ENCODE peak calls at places on chromosomes 4 and X, in five cellular contexts. S is osteocyte, X is AG10803, J is mucosa of descending colon, P is cardiac fibroblast. C is an unnamed sample.

GRCh38 chr4:26296514-26296913 is 24.3 kb upstream of the RBPJ start:
- DNase-seq in S (no peak), X (no peak), J (no peak), P (no peak), C (no peak)

GRCh38 chr4:184345573-184345922 is 127.9 kb upstream of the ENPP6 start:
- DNase-seq in S (no peak), X (no peak), J (peak), P (no peak), C (no peak)

GRCh38 chr4:4712800-4713528 is 146.5 kb upstream of the MSX1 start:
- DNase-seq in S (no peak), X (peak), J (no peak), P (no peak), C (no peak)

GRCh38 chrX:70509078-70509477 is 64.4 kb downstream of the DLG3 start:
- DNase-seq in S (no peak), X (no peak), J (no peak), P (no peak), C (no peak)

GRCh38 chr4:70838400-70838971 is 1.2 kb downstream of the GRSF1 start:
- DNase-seq in S (no peak), X (peak), J (no peak), P (peak), C (peak)

GRCh38 chrX:97529801-97530200 is 646.1 kb downstream of the RPA4 start:
- DNase-seq in S (no peak), X (no peak), J (no peak), P (peak), C (peak)

GRCh38 chr4:183728223-183729068 is 69.4 kb downstream of the TRAPPC11 start:
- DNase-seq in S (peak), X (no peak), J (no peak), P (no peak), C (no peak)

GRCh38 chr4:73904491-73904890 is 35.3 kb downstream of the CXCL1 start:
- DNase-seq in S (no peak), X (peak), J (no peak), P (peak), C (peak)

GRCh38 chr4:167222098-167222497 is 12.2 kb downstream of the SPOCK3 start:
- DNase-seq in S (no peak), X (no peak), J (no peak), P (no peak), C (no peak)

GRCh38 chrX:22024577-22024976 is 7.5 kb upstream of the PHEX start:
- DNase-seq in S (no peak), X (no peak), J (no peak), P (no peak), C (no peak)

GRCh38 chrX:22025751-22026150 is 6.4 kb upstream of the PHEX start:
- DNase-seq in S (no peak), X (no peak), J (no peak), P (peak), C (peak)

DNA sequence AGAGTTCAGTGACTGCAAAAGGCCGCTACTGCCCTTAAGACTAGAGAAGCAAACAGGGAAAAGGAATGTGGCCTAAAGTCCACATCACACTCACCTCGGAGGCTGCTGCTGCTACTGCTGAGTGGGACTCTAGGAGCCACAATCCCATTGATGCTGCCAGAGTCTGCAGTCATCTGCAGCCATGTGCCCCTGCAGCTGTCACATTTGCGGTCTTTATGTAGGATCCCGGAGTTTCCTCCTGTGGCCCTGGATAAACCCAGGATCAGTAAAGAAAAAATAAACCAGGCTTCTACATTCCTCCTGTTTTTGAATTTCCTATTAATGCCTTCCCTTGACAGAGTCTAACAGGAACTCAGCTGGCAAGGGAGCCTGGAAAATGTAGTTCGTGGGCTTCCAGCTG is 10.4 kb upstream of the PHEX start:
- DNase-seq in S (no peak), X (no peak), J (no peak), P (no peak), C (no peak)
- TF ChIP-seq CTCF in S (no peak), X (no peak), J (no peak), P (no peak), C (no peak)

GRCh38 chr4:154743683-154744340 is at the start of gene LRAT:
- DNase-seq in S (no peak), X (no peak), J (peak), P (no peak), C (no peak)
- TF ChIP-seq CTCF in S (no peak), X (no peak), J (no peak), P (no peak), C (no peak)

GRCh38 chr4:19791422-19792113 is 460.1 kb upstream of the SLIT2 start:
- DNase-seq in S (no peak), X (no peak), J (no peak), P (peak), C (peak)
- TF ChIP-seq CTCF in S (peak), X (peak), J (no peak), P (peak), C (peak)

GRCh38 chr4:140789752-140790151 is 33.6 kb upstream of the TBC1D9 start:
- DNase-seq in S (no peak), X (no peak), J (no peak), P (peak), C (peak)
- TF ChIP-seq CTCF in S (no peak), X (no peak), J (no peak), P (no peak), C (no peak)

GRCh38 chrX:124426824-124427223 is 80.5 kb downstream of the SH2D1A start:
- DNase-seq in S (no peak), X (no peak), J (no peak), P (no peak), C (no peak)
- TF ChIP-seq CTCF in S (no peak), X (no peak), J (no peak), P (no peak), C (no peak)

GRCh38 chrX:150405576-150405975 is 42.5 kb downstream of the MAMLD1 start:
- DNase-seq in S (no peak), X (no peak), J (no peak), P (no peak), C (no peak)
- TF ChIP-seq CTCF in S (no peak), X (no peak), J (no peak), P (peak), C (peak)

GRCh38 chr4:96972920-96973319 is 1133.0 kb downstream of the PDHA2 start:
- DNase-seq in S (no peak), X (no peak), J (no peak), P (no peak), C (no peak)

GRCh38 chr4:96969456-96969855 is 1129.6 kb downstream of the PDHA2 start:
- DNase-seq in S (no peak), X (no peak), J (no peak), P (no peak), C (no peak)

GRCh38 chr4:96974295-96974694 is 1134.4 kb downstream of the PDHA2 start:
- DNase-seq in S (no peak), X (no peak), J (no peak), P (no peak), C (no peak)
- TF ChIP-seq CTCF in S (peak), X (no peak), J (no peak), P (no peak), C (no peak)